ENCODE peak calls at places on chromosomes 7 and 10, in four cellular contexts. One of them, this sample, is unnamed.

GRCh38 chr10:119505131-119505551 is 37.4 kb downstream of the RGS10 start:
- DNase-seq in mesendoderm: no peak
- DNase-seq in H9: no peak
- DNase-seq in IMR-90: no peak
- DNase-seq in this sample: no peak

GRCh38 chr7:108418941-108419340 is 37.3 kb downstream of the NRCAM start:
- DNase-seq in mesendoderm: no peak
- DNase-seq in H9: no peak
- DNase-seq in IMR-90: no peak
- DNase-seq in this sample: no peak

GRCh38 chr7:114087674-114088539 is 169.1 kb upstream of the PPP1R3A start:
- DNase-seq in mesendoderm: peak
- DNase-seq in H9: peak
- DNase-seq in IMR-90: no peak
- DNase-seq in this sample: no peak

GRCh38 chr7:1910081-1910685 is 240.1 kb downstream of the ELFN1 start:
- DNase-seq in mesendoderm: no peak
- DNase-seq in H9: no peak
- DNase-seq in IMR-90: no peak
- DNase-seq in this sample: no peak

GRCh38 chr7:25851332-25852248 is 300.4 kb upstream of the NFE2L3 start:
- DNase-seq in mesendoderm: peak
- DNase-seq in H9: peak
- DNase-seq in IMR-90: peak
- DNase-seq in this sample: no peak

GRCh38 chr7:29239638-29240037 is 45.1 kb downstream of the CHN2 start:
- DNase-seq in mesendoderm: peak
- DNase-seq in H9: peak
- DNase-seq in IMR-90: no peak
- DNase-seq in this sample: peak

GRCh38 chr10:93080350-93081046 is 6.8 kb downstream of the CYP26A1 start:
- DNase-seq in mesendoderm: peak
- DNase-seq in H9: peak
- DNase-seq in IMR-90: peak
- DNase-seq in this sample: peak

GRCh38 chr7:34247468-34247867 is 342.1 kb downstream of the BMPER start:
- DNase-seq in mesendoderm: no peak
- DNase-seq in H9: no peak
- DNase-seq in IMR-90: peak
- DNase-seq in this sample: no peak

GRCh38 chr10:27138277-27138676 is 15.9 kb downstream of the YME1L1 start:
- DNase-seq in mesendoderm: no peak
- DNase-seq in H9: no peak
- DNase-seq in IMR-90: no peak
- DNase-seq in this sample: no peak

GRCh38 chr7:123122951-123123350 is 76.8 kb downstream of the SLC13A1 start:
- DNase-seq in mesendoderm: no peak
- DNase-seq in H9: no peak
- DNase-seq in IMR-90: no peak
- DNase-seq in this sample: no peak

GRCh38 chr7:128352138-128352537 is 8.4 kb upstream of the RBM28 start:
- DNase-seq in mesendoderm: peak
- DNase-seq in H9: peak
- DNase-seq in IMR-90: peak
- DNase-seq in this sample: peak

GRCh38 chr7:141208539-141208938 is 134.7 kb downstream of the TMEM178B start:
- DNase-seq in mesendoderm: peak
- DNase-seq in H9: peak
- DNase-seq in IMR-90: no peak
- DNase-seq in this sample: no peak

GRCh38 chr7:158546214-158546613 is 41.4 kb downstream of the PTPRN2 start:
- DNase-seq in mesendoderm: no peak
- DNase-seq in H9: no peak
- DNase-seq in IMR-90: no peak
- DNase-seq in this sample: no peak

GRCh38 chr10:84493951-84494848 is 165.8 kb downstream of the CCSER2 start:
- DNase-seq in mesendoderm: peak
- DNase-seq in H9: no peak
- DNase-seq in IMR-90: peak
- DNase-seq in this sample: peak

GRCh38 chr10:101297901-101298451 is 56.0 kb upstream of the BTRC start:
- DNase-seq in mesendoderm: peak
- DNase-seq in H9: peak
- DNase-seq in IMR-90: peak
- DNase-seq in this sample: peak

GRCh38 chr7:15920953-15921352 is 234.5 kb upstream of the MEOX2 start:
- DNase-seq in mesendoderm: no peak
- DNase-seq in H9: no peak
- DNase-seq in IMR-90: no peak
- DNase-seq in this sample: no peak

GRCh38 chr7:113085781-113086390 is 741 bp downstream of the GPR85 start:
- DNase-seq in mesendoderm: peak
- DNase-seq in H9: no peak
- DNase-seq in IMR-90: peak
- DNase-seq in this sample: no peak

GRCh38 chr7:92402920-92403759 is 44.1 kb upstream of the GATAD1 start:
- DNase-seq in mesendoderm: peak
- DNase-seq in H9: no peak
- DNase-seq in IMR-90: peak
- DNase-seq in this sample: no peak

GRCh38 chr10:77603529-77603927 is 34.1 kb downstream of the KCNMA1 start:
- DNase-seq in mesendoderm: peak
- DNase-seq in H9: peak
- DNase-seq in IMR-90: peak
- DNase-seq in this sample: no peak

GRCh38 chr7:157803906-157804305 is 467.1 kb downstream of the DNAJB6 start:
- DNase-seq in mesendoderm: no peak
- DNase-seq in H9: no peak
- DNase-seq in IMR-90: no peak
- DNase-seq in this sample: no peak

GRCh38 chr7:3670898-3671297 is 369.8 kb downstream of the SDK1 start:
- DNase-seq in mesendoderm: no peak
- DNase-seq in H9: no peak
- DNase-seq in IMR-90: no peak
- DNase-seq in this sample: no peak

GRCh38 chr7:88758355-88759215 is 915 bp upstream of the ZNF804B start:
- DNase-seq in mesendoderm: peak
- DNase-seq in H9: peak
- DNase-seq in IMR-90: no peak
- DNase-seq in this sample: peak

GRCh38 chr10:61973923-61974322 is 72.4 kb downstream of the ARID5B start:
- DNase-seq in mesendoderm: no peak
- DNase-seq in H9: no peak
- DNase-seq in IMR-90: no peak
- DNase-seq in this sample: no peak

GRCh38 chr7:141697211-141697871 is 4.6 kb downstream of the DENND11 start:
- DNase-seq in mesendoderm: peak
- DNase-seq in H9: no peak
- DNase-seq in IMR-90: peak
- DNase-seq in this sample: no peak

GRCh38 chr10:130244928-130245495 is 108.8 kb downstream of the GLRX3 start:
- DNase-seq in mesendoderm: no peak
- DNase-seq in H9: no peak
- DNase-seq in IMR-90: no peak
- DNase-seq in this sample: no peak

DNA sequence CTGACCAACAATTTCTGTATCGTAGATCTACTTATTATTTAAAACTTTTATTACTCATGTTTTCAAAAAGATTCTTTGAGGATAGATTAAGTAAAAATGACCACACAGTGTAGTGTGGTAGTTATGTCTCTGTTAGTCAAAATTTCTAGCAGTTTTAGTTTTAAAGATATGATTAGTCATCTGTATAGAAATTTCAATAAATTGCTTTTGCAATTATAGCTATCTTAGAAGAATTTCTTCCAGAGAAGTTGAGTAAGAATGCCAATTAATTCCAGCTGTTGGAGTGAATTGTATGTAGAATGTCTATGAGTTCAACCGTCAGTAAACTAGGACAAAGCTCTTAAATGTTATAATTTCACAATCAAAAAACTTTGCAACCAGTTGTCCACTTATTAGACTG is 229.7 kb downstream of the CDK14 start:
- DNase-seq in mesendoderm: no peak
- DNase-seq in H9: no peak
- DNase-seq in IMR-90: peak
- DNase-seq in this sample: no peak
- H3K56ac ChIP-seq in mesendoderm: no peak
- H3K56ac ChIP-seq in H9: no peak
- H3K56ac ChIP-seq in IMR-90: no peak
- H3K56ac ChIP-seq in this sample: no peak

GRCh38 chr10:70621497-70622078 is 19.0 kb upstream of the PRF1 start:
- DNase-seq in mesendoderm: no peak
- DNase-seq in H9: no peak
- DNase-seq in IMR-90: no peak
- DNase-seq in this sample: no peak

GRCh38 chr10:70622981-70623844 is 20.7 kb upstream of the PRF1 start:
- DNase-seq in mesendoderm: no peak
- DNase-seq in H9: no peak
- DNase-seq in IMR-90: no peak
- DNase-seq in this sample: peak

GRCh38 chr10:70620020-70620289 is 17.4 kb upstream of the PRF1 start:
- DNase-seq in mesendoderm: no peak
- DNase-seq in H9: no peak
- DNase-seq in IMR-90: no peak
- DNase-seq in this sample: no peak

GRCh38 chr10:70619271-70620019 is 16.9 kb upstream of the PRF1 start:
- DNase-seq in mesendoderm: peak
- DNase-seq in H9: no peak
- DNase-seq in IMR-90: peak
- DNase-seq in this sample: no peak

DNA sequence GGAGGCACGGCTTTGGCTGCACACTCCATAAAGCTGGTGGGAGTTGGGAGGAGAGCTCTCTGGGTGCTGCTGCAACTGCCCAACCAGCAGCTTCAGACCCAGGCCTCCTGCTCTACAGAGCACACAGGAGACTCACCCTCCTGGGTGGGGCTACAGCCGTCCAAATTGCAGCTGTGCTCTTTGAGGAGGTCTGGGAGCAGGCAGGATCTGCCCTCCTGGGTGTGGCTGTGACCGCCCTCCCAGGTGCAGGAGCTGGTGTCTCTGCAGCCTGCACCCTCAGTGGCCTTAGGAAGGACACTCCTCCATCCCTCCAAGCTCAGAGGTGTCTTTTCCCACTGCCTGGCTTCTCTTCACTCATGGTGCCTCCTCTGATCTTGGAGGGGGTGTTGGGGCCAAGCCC is 20.0 kb upstream of the PRF1 start:
- DNase-seq in mesendoderm: no peak
- DNase-seq in H9: no peak
- DNase-seq in IMR-90: no peak
- DNase-seq in this sample: no peak
- H3K56ac ChIP-seq in mesendoderm: peak
- H3K56ac ChIP-seq in H9: no peak
- H3K56ac ChIP-seq in IMR-90: no peak
- H3K56ac ChIP-seq in this sample: peak

DNA sequence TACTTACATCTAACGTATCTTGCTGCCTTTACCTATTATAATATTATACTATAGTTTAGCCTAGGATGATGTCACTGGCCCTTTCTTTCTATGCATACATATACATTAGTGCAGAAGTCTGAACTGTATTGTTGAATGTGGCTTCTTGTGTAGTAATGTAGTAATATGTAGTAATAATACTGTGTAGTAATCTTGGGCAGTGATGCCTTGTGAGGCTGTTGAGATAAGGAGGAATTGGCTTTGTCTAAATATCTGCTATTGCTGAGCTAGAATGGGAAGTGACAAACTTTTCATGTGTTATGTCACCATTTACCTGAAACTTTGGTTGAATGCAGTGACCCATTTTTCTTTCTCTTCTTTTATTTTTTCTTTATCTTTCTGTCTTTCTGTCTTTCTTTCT is 11.0 kb downstream of the GLCCI1 start:
- DNase-seq in mesendoderm: no peak
- DNase-seq in H9: no peak
- DNase-seq in IMR-90: no peak
- DNase-seq in this sample: no peak
- H3K56ac ChIP-seq in mesendoderm: no peak
- H3K56ac ChIP-seq in H9: no peak
- H3K56ac ChIP-seq in IMR-90: no peak
- H3K56ac ChIP-seq in this sample: no peak

GRCh38 chr10:60048146-60048545 is 141.8 kb upstream of the CCDC6 start:
- DNase-seq in mesendoderm: peak
- DNase-seq in H9: peak
- DNase-seq in IMR-90: no peak
- DNase-seq in this sample: peak
- H3K56ac ChIP-seq in mesendoderm: no peak
- H3K56ac ChIP-seq in H9: no peak
- H3K56ac ChIP-seq in IMR-90: no peak
- H3K56ac ChIP-seq in this sample: no peak

DNA sequence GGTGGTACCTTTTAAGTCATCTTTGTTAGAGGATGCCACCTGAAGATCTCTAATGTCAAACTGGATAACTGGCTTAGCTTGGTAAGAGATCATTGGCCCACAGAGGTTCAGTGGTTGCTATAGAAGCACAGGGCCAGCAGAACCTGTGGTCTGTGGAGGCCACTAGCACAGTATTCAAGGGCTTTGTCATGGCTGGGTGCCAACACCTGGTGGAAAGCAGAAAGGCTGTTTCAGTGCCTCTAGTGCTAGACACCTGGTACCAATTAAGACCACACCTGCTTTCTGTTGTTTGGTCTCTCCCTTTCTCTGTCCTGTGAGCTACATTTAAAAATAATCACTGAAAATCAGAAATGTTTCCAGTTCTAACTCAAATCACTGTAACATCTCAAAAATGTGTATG is 10.0 kb upstream of the PCGF5 start:
- DNase-seq in mesendoderm: no peak
- DNase-seq in H9: no peak
- DNase-seq in IMR-90: no peak
- DNase-seq in this sample: no peak
- H3K56ac ChIP-seq in mesendoderm: no peak
- H3K56ac ChIP-seq in H9: no peak
- H3K56ac ChIP-seq in IMR-90: no peak
- H3K56ac ChIP-seq in this sample: no peak

GRCh38 chr10:49278497-49278902 is 20.5 kb upstream of the C10orf71 start:
- DNase-seq in mesendoderm: no peak
- DNase-seq in H9: no peak
- DNase-seq in IMR-90: no peak
- DNase-seq in this sample: no peak
- H3K56ac ChIP-seq in mesendoderm: no peak
- H3K56ac ChIP-seq in H9: no peak
- H3K56ac ChIP-seq in IMR-90: no peak
- H3K56ac ChIP-seq in this sample: no peak